ENCODE peak calls at places on chromosomes 5 and 9, in five cellular contexts. G is neural crest cell, V is iris pigment epithelial cell, Y is Right ventricle myocardium inferior, B is cerebellar cortex. U is an unnamed sample.

GRCh38 chr9:7298123-7298522 is 501.5 kb downstream of the DMAC1 start:
- DNase-seq in G (no peak), V (no peak), B (no peak), Y (no peak), U (no peak)

GRCh38 chr5:32531885-32532520 is 53.4 kb upstream of the SUB1 start:
- DNase-seq in V (peak; percentile 65), Y (no peak), B (no peak), G (no peak), U (no peak)

GRCh38 chr5:159555084-159555483 is 224.8 kb upstream of the IL12B start:
- DNase-seq in V (no peak), Y (no peak), B (no peak), G (no peak), U (no peak)

GRCh38 chr9:94568972-94569712 is 14.3 kb downstream of the PCAT7 start:
- DNase-seq in Y (no peak), V (no peak), B (no peak), G (no peak), U (no peak)

GRCh38 chr5:30994926-30995325 is 198.6 kb upstream of the CDH6 start:
- DNase-seq in Y (no peak), V (no peak), B (no peak), G (no peak), U (no peak)

GRCh38 chr5:177301503-177302165 is 1.9 kb downstream of the RAB24 start:
- DNase-seq in G (no peak), Y (no peak), V (no peak), B (peak; percentile 76), U (no peak)

GRCh38 chr5:28903643-28904042 is 1865.3 kb upstream of the CDH9 start:
- DNase-seq in V (no peak), B (no peak), Y (no peak), G (no peak), U (no peak)

GRCh38 chr9:6218099-6218502 is 2.5 kb downstream of the IL33 start:
- DNase-seq in V (peak; percentile 84), Y (no peak), G (no peak), B (no peak), U (no peak)

GRCh38 chr9:121075251-121076036 is 689 bp downstream of the CNTRL start:
- DNase-seq in G (no peak), Y (no peak), B (peak; percentile 42), V (peak; percentile 28), U (peak; percentile 44)

U was measured in hippocampal formation.